ENCODE peak calls at places on chromosomes 4 and X, in nine cellular contexts. T, D, U, V, O, Q, K, J and G are unnamed samples.
A peak's percentile ranks its signal among the peaks of the same experiment; 100 is the strongest.

GRCh38 chr4:119026662-119027444 is 108.8 kb upstream of the MYOZ2 start:
- DNase-seq in T (no peak), D (no peak), U (no peak), V (peak; percentile 17), O (no peak), Q (no peak), K (peak; percentile 82), J (no peak), G (no peak)

GRCh38 chr4:11471613-11472012 is 42.9 kb upstream of the HS3ST1 start:
- DNase-seq in T (no peak), D (no peak), U (no peak), V (no peak), O (peak; percentile 62), Q (peak; percentile 12), K (no peak), J (peak; percentile 31), G (no peak)

GRCh38 chrX:118548831-118549230 is 53.2 kb downstream of the DOCK11 start:
- DNase-seq in T (no peak), D (no peak), U (no peak), V (no peak), O (no peak), Q (no peak), K (no peak), J (no peak), G (no peak)

GRCh38 chrX:86805241-86805640 is 657.0 kb downstream of the DACH2 start:
- DNase-seq in T (no peak), D (no peak), U (no peak), V (no peak), O (no peak), Q (no peak), K (no peak), J (no peak), G (no peak)

GRCh38 chr4:118154643-118155042 is 120.4 kb downstream of the NDST3 start:
- DNase-seq in T (no peak), D (no peak), U (no peak), V (peak; percentile 62), O (no peak), Q (no peak), K (peak; percentile 75), J (no peak), G (no peak)

GRCh38 chr4:80082693-80083092 is 9.7 kb upstream of the ANTXR2 start:
- DNase-seq in T (no peak), D (no peak), U (no peak), V (no peak), O (no peak), Q (no peak), K (no peak), J (no peak), G (peak; percentile 47)

GRCh38 chr4:11130195-11130975 is 298.3 kb downstream of the HS3ST1 start:
- DNase-seq in T (no peak), D (peak; percentile 82), U (no peak), V (peak; percentile 9), O (no peak), Q (no peak), K (peak; percentile 36), J (no peak), G (peak; percentile 52)

GRCh38 chr4:102543030-102543505 is 41.9 kb downstream of the NFKB1 start:
- DNase-seq in T (no peak), D (no peak), U (no peak), V (no peak), O (no peak), Q (no peak), K (no peak), J (no peak), G (no peak)

GRCh38 chr4:4386296-4386735 is 586 bp upstream of the NSG1 start:
- DNase-seq in T (no peak), D (no peak), U (peak; percentile 7), V (no peak), O (peak; percentile 59), Q (no peak), K (no peak), J (peak; percentile 7), G (peak; percentile 31)

GRCh38 chr4:144627663-144628076 is 18.3 kb upstream of the HHIP start:
- DNase-seq in T (no peak), D (no peak), U (no peak), V (peak; percentile 70), O (no peak), Q (no peak), K (peak; percentile 81), J (no peak), G (no peak)

GRCh38 chrX:73817381-73818199 is 254.6 kb downstream of the CHIC1 start:
- DNase-seq in T (no peak), D (no peak), U (no peak), V (peak; percentile 3), O (no peak), Q (no peak), K (no peak), J (no peak), G (no peak)

GRCh38 chr4:37816006-37816405 is 10.5 kb upstream of the PGM2 start:
- DNase-seq in T (no peak), D (no peak), U (no peak), V (no peak), O (no peak), Q (no peak), K (no peak), J (no peak), G (no peak)

GRCh38 chr4:145623831-145624230 is 4.6 kb downstream of the MMAA start:
- DNase-seq in T (no peak), D (no peak), U (no peak), V (peak; percentile 65), O (no peak), Q (no peak), K (no peak), J (no peak), G (no peak)

GRCh38 chrX:43552166-43552565 is 103.9 kb upstream of the MAOA start:
- DNase-seq in T (peak; percentile 73), D (peak; percentile 74), U (no peak), V (no peak), O (no peak), Q (no peak), K (peak; percentile 26), J (no peak), G (peak; percentile 76)

GRCh38 chrX:114611018-114611619 is 27.2 kb downstream of the HTR2C start:
- DNase-seq in T (peak; percentile 22), D (peak; percentile 62), U (no peak), V (peak; percentile 32), O (peak; percentile 50), Q (no peak), K (peak; percentile 28), J (no peak), G (peak; percentile 74)

GRCh38 chr4:73828945-73829344 is 7.5 kb upstream of the CXCL6 start:
- DNase-seq in T (no peak), D (peak; percentile 31), U (no peak), V (peak; percentile 76), O (no peak), Q (no peak), K (peak; percentile 55), J (no peak), G (no peak)

GRCh38 chr4:181143241-181143854 is 1099.9 kb upstream of the TENM3 start:
- DNase-seq in T (peak; percentile 69), D (peak; percentile 83), U (peak; percentile 48), V (peak; percentile 67), O (peak; percentile 96), Q (peak; percentile 34), K (peak; percentile 57), J (peak; percentile 13), G (peak; percentile 77)

GRCh38 chr4:151668687-151669402 is 92.0 kb downstream of the GATB start:
- DNase-seq in T (no peak), D (no peak), U (no peak), V (no peak), O (no peak), Q (no peak), K (no peak), J (no peak), G (no peak)

GRCh38 chrX:12814434-12814833 is 23.2 kb downstream of the PRPS2 start:
- DNase-seq in T (no peak), D (peak; percentile 64), U (no peak), V (peak; percentile 54), O (peak; percentile 60), Q (no peak), K (peak; percentile 47), J (no peak), G (peak; percentile 51)

GRCh38 chr4:76801621-76802545 is 96.1 kb downstream of the SOWAHB start:
- DNase-seq in T (no peak), D (no peak), U (no peak), V (no peak), O (no peak), Q (no peak), K (no peak), J (no peak), G (no peak)

GRCh38 chr4:2796261-2797187 is 3.6 kb downstream of the SH3BP2 start:
- DNase-seq in T (peak; percentile 85), D (peak; percentile 93), U (no peak), V (peak; percentile 78), O (peak; percentile 59), Q (no peak), K (peak; percentile 81), J (no peak), G (no peak)

GRCh38 chr4:76377922-76378321 is 43.0 kb downstream of the CCDC158 start:
- DNase-seq in T (no peak), D (peak; percentile 57), U (peak; percentile 28), V (peak; percentile 58), O (peak; percentile 60), Q (no peak), K (peak; percentile 88), J (no peak), G (peak; percentile 61)

GRCh38 chrX:137749282-137749681 is 183.4 kb downstream of the ZIC3 start:
- DNase-seq in T (no peak), D (no peak), U (no peak), V (no peak), O (no peak), Q (no peak), K (no peak), J (no peak), G (peak; percentile 15)

GRCh38 chr4:147927377-147928137 is 195.7 kb downstream of the ARHGAP10 start:
- DNase-seq in T (no peak), D (peak; percentile 46), U (no peak), V (peak; percentile 32), O (peak; percentile 64), Q (no peak), K (peak; percentile 22), J (no peak), G (peak; percentile 76)

GRCh38 chr4:100289530-100289888 is 99.2 kb upstream of the DDIT4L start:
- DNase-seq in T (no peak), D (no peak), U (no peak), V (peak; percentile 65), O (no peak), Q (no peak), K (no peak), J (no peak), G (no peak)

GRCh38 chr4:165403667-165404066 is 24.9 kb downstream of the CPE start:
- DNase-seq in T (no peak), D (no peak), U (no peak), V (peak; percentile 8), O (peak; percentile 58), Q (no peak), K (no peak), J (no peak), G (no peak)

GRCh38 chr4:68342139-68342538 is 7.8 kb downstream of the YTHDC1 start:
- DNase-seq in T (no peak), D (peak; percentile 74), U (no peak), V (peak; percentile 51), O (peak; percentile 66), Q (no peak), K (peak; percentile 74), J (no peak), G (peak; percentile 63)

GRCh38 chr4:84631573-84631972 is 48.6 kb downstream of the CDS1 start:
- DNase-seq in T (no peak), D (peak; percentile 48), U (no peak), V (no peak), O (no peak), Q (no peak), K (peak; percentile 50), J (no peak), G (no peak)

GRCh38 chr4:151276787-151277557 is at the start of gene PRSS48:
- DNase-seq in T (peak; percentile 27), D (peak; percentile 70), U (peak; percentile 50), V (peak; percentile 52), O (peak; percentile 79), Q (no peak), K (peak; percentile 40), J (no peak), G (peak; percentile 55)

GRCh38 chr4:17688011-17688441 is 73.6 kb downstream of the MED28 start:
- DNase-seq in T (no peak), D (no peak), U (no peak), V (peak; percentile 20), O (no peak), Q (no peak), K (no peak), J (no peak), G (no peak)